ENCODE peak calls at places on chromosomes 13 and 19, in four cellular contexts. G is uterus, Z is HCT116, S is tibial nerve. L is an unnamed sample. For H3K4me1, the result is how much of the 10 kb centered on the place peaks cover.

GRCh38 chr19:18856385-18857126 is 24.8 kb downstream of the UPF1 start:
- DNase-seq in S (no peak), G (no peak), Z (no peak), L (no peak)

GRCh38 chr13:34174671-34175145 is 356.8 kb downstream of the RFC3 start:
- DNase-seq in G (no peak), Z (no peak), S (no peak), L (no peak)

GRCh38 chr19:4456566-4456842 is 1.1 kb downstream of the UBXN6 start:
- DNase-seq in S (no peak), Z (no peak), G (no peak), L (no peak)

GRCh38 chr19:46813570-46814358 is 25.4 kb upstream of the SLC1A5 start:
- DNase-seq in S (peak), G (peak), Z (no peak), L (no peak)

GRCh38 chr19:19566306-19566705 is 28.2 kb downstream of the CILP2 start:
- DNase-seq in S (no peak), Z (no peak), G (no peak), L (no peak)

GRCh38 chr13:70405266-70405665 is 297.0 kb upstream of the KLHL1 start:
- DNase-seq in Z (no peak), G (no peak), S (no peak), L (no peak)

GRCh38 chr13:86757236-86757978 is 913.8 kb upstream of the SLITRK5 start:
- DNase-seq in S (no peak), G (no peak), Z (no peak), L (no peak)

GRCh38 chr13:94712287-94712811 is at the start of gene SOX21:
- DNase-seq in S (no peak), G (no peak), Z (no peak), L (no peak)

GRCh38 chr19:21158523-21159135 is 16.8 kb downstream of the ZNF431 start:
- DNase-seq in Z (no peak), G (no peak), S (no peak), L (no peak)

GRCh38 chr19:45035755-45036154 is 3.1 kb upstream of the CLASRP start:
- DNase-seq in S (no peak), G (no peak), Z (no peak), L (no peak)

GRCh38 chr19:2462635-2463421 is 6.1 kb upstream of the LMNB2 start:
- DNase-seq in G (peak), Z (peak), S (peak), L (no peak)

GRCh38 chr19:4130635-4131438 is 6.9 kb upstream of the MAP2K2 start:
- DNase-seq in S (no peak), G (no peak), Z (peak), L (peak)

GRCh38 chr13:90336507-90336906 is 1011.0 kb upstream of the MIR17HG start:
- DNase-seq in S (no peak), G (no peak), Z (no peak), L (no peak)

GRCh38 chr13:73741111-73741510 is 393.1 kb downstream of the KLF12 start:
- DNase-seq in Z (no peak), G (no peak), S (no peak), L (no peak)

GRCh38 chr19:40702337-40703012 is 12.0 kb upstream of the NUMBL start:
- DNase-seq in S (no peak), Z (no peak), G (peak), L (no peak)

GRCh38 chr13:77580748-77581147 is 45.2 kb downstream of the SCEL start:
- DNase-seq in G (no peak), S (no peak), Z (no peak), L (no peak)

GRCh38 chr13:73702419-73703071 is 431.7 kb downstream of the KLF12 start:
- DNase-seq in S (no peak), Z (no peak), G (no peak), L (no peak)

GRCh38 chr19:36805364-36805763 is 32.8 kb upstream of the ZNF850 start:
- DNase-seq in G (no peak), S (no peak), Z (no peak), L (no peak)

GRCh38 chr19:28841531-28841930 is 371.4 kb downstream of the UQCRFS1 start:
- DNase-seq in G (no peak), S (no peak), Z (no peak), L (no peak)

GRCh38 chr13:38415233-38415632 is 65.6 kb downstream of the UFM1 start:
- DNase-seq in G (no peak), S (no peak), Z (no peak), L (no peak)

GRCh38 chr13:75857291-75857690 is 221.2 kb downstream of the LMO7 start:
- DNase-seq in Z (no peak), S (no peak), G (no peak), L (no peak)

GRCh38 chr13:30681489-30682242 is 53.7 kb upstream of the ALOX5AP start:
- DNase-seq in S (no peak), Z (no peak), G (peak), L (no peak)

GRCh38 chr13:32318072-32318471 is 2.8 kb downstream of the BRCA2 start:
- DNase-seq in Z (no peak), G (no peak), S (no peak), L (no peak)

GRCh38 chr13:60620611-60621395 is 223.8 kb downstream of the TDRD3 start:
- DNase-seq in Z (no peak), G (no peak), S (no peak), L (no peak)

GRCh38 chr19:18479964-18480723 is 41.7 kb downstream of the ELL start:
- DNase-seq in G (peak), Z (no peak), S (peak), L (peak)

GRCh38 chr19:50784710-50785109 is 5.5 kb upstream of the ACP4 start:
- DNase-seq in Z (no peak), S (no peak), G (no peak), L (no peak)

GRCh38 chr19:16537111-16537510 is 5.1 kb downstream of the CHERP start:
- DNase-seq in Z (no peak), S (no peak), G (no peak), L (no peak)

GRCh38 chr19:4914736-4915501 is 5.6 kb downstream of the UHRF1 start:
- DNase-seq in Z (peak), S (no peak), G (no peak), L (peak)

GRCh38 chr13:114145256-114145655 is 12.8 kb upstream of the RASA3 start:
- DNase-seq in G (no peak), Z (no peak), S (no peak), L (peak)

GRCh38 chr19:37227996-37228395 is 10.0 kb downstream of the ZNF383 start:
- DNase-seq in G (no peak), Z (no peak), S (no peak), L (no peak)

GRCh38 chr13:114108894-114109293 is 23.5 kb downstream of the RASA3 start:
- DNase-seq in S (peak), G (peak), Z (no peak), L (peak)

GRCh38 chr13:90591927-90592268 is 755.6 kb upstream of the MIR17HG start:
- DNase-seq in Z (no peak), S (no peak), G (no peak), L (no peak)

GRCh38 chr13:113411216-113412023 is 41.9 kb downstream of the ADPRHL1 start:
- DNase-seq in S (no peak), Z (peak), G (no peak), L (peak)

GRCh38 chr13:81197966-81198365 is 857.0 kb upstream of the SPRY2 start:
- DNase-seq in G (no peak), S (no peak), Z (no peak), L (no peak)

GRCh38 chr13:30972888-30973377 is 40.5 kb downstream of the TEX26 start:
- DNase-seq in S (no peak), Z (no peak), G (no peak), L (no peak)

GRCh38 chr13:20446900-20447299 is 78.8 kb downstream of the CRYL1 start:
- DNase-seq in Z (no peak), S (no peak), G (no peak), L (no peak)

GRCh38 chr19:11204943-11205349 is 7.6 kb upstream of the KANK2 start:
- DNase-seq in G (peak), Z (no peak), S (no peak), L (no peak)

GRCh38 chr19:14446336-14447036 is 13.4 kb downstream of the PKN1 start:
- DNase-seq in Z (no peak), S (no peak), G (no peak), L (no peak)

GRCh38 chr19:3855321-3855720 is 13.5 kb downstream of the ZFR2 start:
- DNase-seq in S (no peak), G (no peak), Z (no peak), L (peak)

DNA sequence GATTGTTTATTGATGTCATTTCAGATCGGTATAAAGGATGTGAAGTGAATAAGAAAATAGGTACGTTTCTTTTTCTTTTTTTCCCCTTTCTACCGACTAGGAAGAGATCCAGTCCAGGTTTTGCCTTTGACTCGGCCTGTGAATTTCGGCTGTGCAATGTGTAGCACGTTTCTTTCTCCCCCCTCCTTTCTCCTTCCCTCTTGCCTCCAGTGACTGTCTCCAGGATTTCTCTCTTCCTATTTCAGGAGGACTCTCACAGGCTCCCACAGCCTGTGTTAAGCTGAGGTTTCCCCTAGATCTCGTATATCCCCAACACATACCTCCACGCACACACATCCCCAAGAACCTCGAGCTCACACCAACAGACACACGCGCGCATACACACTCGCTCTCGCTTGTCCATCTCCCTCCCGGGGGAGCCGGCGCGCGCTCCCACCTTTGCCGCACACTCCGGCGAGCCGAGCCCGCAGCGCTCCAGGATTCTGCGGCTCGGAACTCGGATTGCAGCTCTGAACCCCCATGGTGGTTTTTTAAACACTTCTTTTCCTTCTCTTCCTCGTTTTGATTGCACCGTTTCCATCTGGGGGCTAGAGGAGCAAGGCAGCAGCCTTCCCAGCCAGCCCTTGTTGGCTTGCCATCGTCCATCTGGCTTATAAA is at the start of gene GPC6:
- DNase-seq in S (peak), Z (no peak), G (no peak), L (no peak)
- H3K27ac ChIP-seq in S (peak), Z (no peak), G (peak), L (peak)

GRCh38 chr19:43562698-43563241 is 12.6 kb downstream of the XRCC1 start:
- DNase-seq in Z (no peak), G (peak), S (peak), L (peak)
- TF ChIP-seq POLR2A in Z (no peak), G (no peak), S (no peak), L (no peak)

DNA sequence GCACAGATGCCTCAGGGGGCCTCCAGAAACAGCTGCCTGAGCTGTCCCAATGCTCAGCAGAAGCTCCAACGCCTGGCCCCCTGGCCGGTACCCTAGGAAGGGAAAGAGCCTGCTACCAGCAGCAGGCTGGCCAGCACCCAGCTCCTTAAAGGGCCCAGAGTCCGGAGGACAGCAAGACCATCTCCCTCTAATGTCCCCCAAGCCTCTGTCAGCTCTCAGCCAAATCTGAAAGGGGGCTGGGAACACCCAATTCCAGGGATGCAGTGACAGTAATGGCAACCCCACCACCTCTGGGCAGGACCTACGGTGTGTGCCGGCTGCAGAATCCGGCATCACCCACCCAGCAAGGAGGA is 4.2 kb downstream of the PPP6R1 start:
- DNase-seq in G (no peak), S (no peak), Z (no peak), L (no peak)
- H3K4me1 ChIP-seq in G (under half), S (under half), Z (under half), L (under half)

DNA sequence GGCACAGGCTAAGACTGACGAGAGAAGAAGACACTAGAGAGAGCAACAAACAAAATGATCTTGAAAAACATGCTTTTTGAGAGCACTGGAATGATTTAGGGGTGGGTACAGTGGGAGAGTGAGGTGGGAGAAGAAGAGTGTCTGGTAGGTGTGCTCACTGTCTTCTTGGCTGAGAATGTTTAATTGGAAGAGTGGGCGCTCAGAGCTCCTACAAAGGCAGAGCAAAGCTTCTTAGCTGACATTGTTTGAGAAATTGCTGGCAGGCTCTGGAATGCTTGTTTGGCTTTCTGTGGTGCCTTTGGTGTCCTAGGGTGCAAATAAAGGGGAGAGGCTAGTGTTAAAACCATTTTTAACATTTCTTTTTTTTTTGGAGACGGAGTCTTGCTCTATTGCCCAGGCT is 1.5 kb upstream of the LIPE start:
- DNase-seq in Z (no peak), G (no peak), S (no peak), L (no peak)
- H3K27ac ChIP-seq in Z (no peak), G (no peak), S (no peak), L (no peak)

GRCh38 chr13:109840201-109840892 is 54.0 kb upstream of the IRS2 start:
- DNase-seq in S (no peak), G (no peak), Z (peak), L (no peak)

GRCh38 chr13:109833940-109834339 is 47.6 kb upstream of the IRS2 start:
- DNase-seq in S (no peak), G (no peak), Z (no peak), L (no peak)

GRCh38 chr13:109833071-109833470 is 46.7 kb upstream of the IRS2 start:
- DNase-seq in S (no peak), Z (no peak), G (no peak), L (no peak)

GRCh38 chr13:109835321-109835720 is 48.9 kb upstream of the IRS2 start:
- DNase-seq in S (no peak), Z (no peak), G (no peak), L (no peak)

GRCh38 chr13:109836629-109837607 is 50.5 kb upstream of the IRS2 start:
- DNase-seq in Z (no peak), S (no peak), G (no peak), L (no peak)
- TF ChIP-seq POLR2A in Z (no peak), S (no peak), G (no peak), L (no peak)

GRCh38 chr19:10195199-10195519 is 406 bp upstream of the DNMT1 start:
- DNase-seq in Z (no peak), G (no peak), S (no peak), L (no peak)
- H3K4me1 ChIP-seq in Z (under half), G (under half), S (under half), L (under half)

DNA sequence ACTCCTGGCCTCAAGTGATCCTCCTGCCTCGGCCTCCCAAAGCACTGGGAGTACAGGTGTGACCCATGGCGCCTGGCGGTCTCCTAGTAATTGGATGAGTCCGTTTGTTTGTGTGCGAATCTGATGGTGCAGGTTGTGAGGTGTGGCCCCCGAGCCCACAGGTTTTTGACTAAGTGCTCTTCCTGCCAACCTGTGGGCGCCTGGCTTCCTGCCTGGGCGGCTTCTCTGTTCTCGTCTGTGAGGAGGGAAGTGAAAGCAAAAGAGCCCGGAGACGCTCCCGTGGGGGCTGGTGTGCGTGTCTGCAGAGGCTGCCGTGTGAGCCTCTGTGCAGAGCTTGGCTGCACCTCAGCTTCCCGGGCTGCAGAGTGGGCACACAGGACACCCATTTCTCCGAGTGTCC is 10.0 kb downstream of the ARHGAP45 start:
- DNase-seq in Z (no peak), S (no peak), G (no peak), L (peak)
- H3K27ac ChIP-seq in Z (no peak), S (no peak), G (no peak), L (peak)